ENCODE peak calls at places on chromosomes 1 and 21, in ten cellular contexts. S, I, D, U, Z, G, E, H, M and F are unnamed samples.

GRCh38 chr21:46307625-46308024 is 16.0 kb downstream of the C21orf58 start:
- DNase-seq in S (peak), I (no peak), D (no peak), U (no peak), Z (no peak), G (no peak), E (no peak), H (no peak), M (no peak), F (peak)

GRCh38 chr1:35451125-35451528 is 106.1 kb downstream of the KIAA0319L start:
- DNase-seq in S (peak), I (peak), D (peak), U (peak), Z (peak), G (peak), E (peak), H (peak), M (peak), F (no peak)

GRCh38 chr1:98333936-98334335 is 327.6 kb upstream of the SNX7 start:
- DNase-seq in S (no peak), I (no peak), D (no peak), U (no peak), Z (no peak), G (no peak), E (no peak), H (no peak), M (no peak), F (no peak)

GRCh38 chr21:44880762-44881585 is 7.5 kb upstream of the PTTG1IP start:
- DNase-seq in S (peak), I (no peak), D (no peak), U (peak), Z (no peak), G (peak), E (no peak), H (no peak), M (peak), F (peak)

GRCh38 chr1:41160498-41161110 is 81.5 kb downstream of the SCMH1 start:
- DNase-seq in S (no peak), I (no peak), D (no peak), U (no peak), Z (no peak), G (no peak), E (no peak), H (no peak), M (no peak), F (no peak)

GRCh38 chr1:35345439-35345981 is 77.0 kb downstream of the ZMYM4 start:
- DNase-seq in S (no peak), I (no peak), D (no peak), U (no peak), Z (no peak), G (peak), E (no peak), H (no peak), M (peak), F (no peak)

GRCh38 chr1:31595836-31596736 is 19.8 kb downstream of the TINAGL1 start:
- DNase-seq in S (no peak), I (peak), D (no peak), U (no peak), Z (peak), G (no peak), E (no peak), H (peak), M (no peak), F (no peak)

GRCh38 chr1:30907641-30908445 is 715 bp downstream of the SDC3 start:
- DNase-seq in S (no peak), I (no peak), D (no peak), U (no peak), Z (no peak), G (no peak), E (no peak), H (no peak), M (no peak), F (no peak)

GRCh38 chr1:19599810-19600209 is 44.3 kb upstream of the NBL1 start:
- DNase-seq in S (no peak), I (no peak), D (no peak), U (no peak), Z (no peak), G (no peak), E (no peak), H (no peak), M (no peak), F (no peak)

GRCh38 chr1:87513270-87513669 is 184.6 kb downstream of the LMO4 start:
- DNase-seq in S (no peak), I (no peak), D (no peak), U (no peak), Z (no peak), G (peak), E (no peak), H (no peak), M (peak), F (no peak)

GRCh38 chr1:22709891-22710687 is 550 bp upstream of the EPHB2 start:
- DNase-seq in S (peak), I (no peak), D (peak), U (no peak), Z (no peak), G (peak), E (peak), H (peak), M (peak), F (no peak)

GRCh38 chr1:73910466-73910865 is 287.5 kb downstream of the LRRIQ3 start:
- DNase-seq in S (no peak), I (no peak), D (no peak), U (peak), Z (no peak), G (no peak), E (no peak), H (no peak), M (no peak), F (no peak)

GRCh38 chr1:71603044-71603776 is 522.4 kb upstream of the ZRANB2 start:
- DNase-seq in S (no peak), I (no peak), D (no peak), U (no peak), Z (no peak), G (no peak), E (no peak), H (no peak), M (no peak), F (no peak)

GRCh38 chr1:173628888-173629287 is 6.2 kb upstream of the TEX50 start:
- DNase-seq in S (no peak), I (no peak), D (no peak), U (no peak), Z (no peak), G (no peak), E (no peak), H (no peak), M (peak), F (no peak)

GRCh38 chr1:162535501-162535900 is 26.0 kb upstream of the UAP1 start:
- DNase-seq in S (no peak), I (no peak), D (no peak), U (no peak), Z (no peak), G (no peak), E (no peak), H (no peak), M (no peak), F (peak)

GRCh38 chr1:162536511-162536910 is 25.0 kb upstream of the UAP1 start:
- DNase-seq in S (no peak), I (no peak), D (no peak), U (no peak), Z (no peak), G (peak), E (no peak), H (no peak), M (peak), F (peak)

GRCh38 chr1:162541619-162542141 is 19.8 kb upstream of the UAP1 start:
- DNase-seq in S (no peak), I (no peak), D (no peak), U (peak), Z (no peak), G (peak), E (peak), H (peak), M (peak), F (peak)

GRCh38 chr1:162537216-162537615 is 24.3 kb upstream of the UAP1 start:
- DNase-seq in S (no peak), I (no peak), D (no peak), U (no peak), Z (no peak), G (no peak), E (no peak), H (no peak), M (no peak), F (no peak)

GRCh38 chr1:162538815-162539431 is 22.6 kb upstream of the UAP1 start:
- DNase-seq in S (no peak), I (no peak), D (no peak), U (peak), Z (no peak), G (peak), E (no peak), H (no peak), M (peak), F (peak)
- TF ChIP-seq CTCF in S (no peak), I (no peak), D (no peak), U (no peak), Z (no peak), G (no peak), E (no peak), H (no peak), M (no peak), F (no peak)

DNA sequence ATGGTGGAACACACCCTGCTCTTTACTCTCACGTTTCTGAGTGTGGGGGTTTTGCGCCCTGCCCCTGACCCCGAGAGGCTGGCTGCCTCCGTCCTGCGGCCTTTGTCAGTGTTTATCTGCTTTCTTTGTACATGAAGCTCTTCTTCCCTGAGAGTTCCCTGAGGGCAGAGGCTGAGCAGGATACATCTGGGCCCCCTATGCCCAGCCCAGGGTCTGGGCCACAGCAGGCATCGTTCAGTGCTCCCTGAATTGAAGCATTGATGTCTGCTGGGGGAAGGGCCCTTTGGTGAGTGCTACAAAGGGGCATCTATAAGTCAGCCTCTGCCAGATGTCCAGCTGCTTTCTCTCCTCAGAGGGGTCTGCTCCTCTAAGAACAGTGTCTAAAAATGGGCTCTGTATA is 2.1 kb downstream of the HEYL start:
- DNase-seq in S (no peak), I (no peak), D (no peak), U (no peak), Z (no peak), G (no peak), E (no peak), H (no peak), M (no peak), F (no peak)
- H3K4me3 ChIP-seq in S (no peak), I (no peak), D (peak), U (no peak), Z (peak), G (no peak), E (no peak), H (peak), M (no peak), F (no peak)

DNA sequence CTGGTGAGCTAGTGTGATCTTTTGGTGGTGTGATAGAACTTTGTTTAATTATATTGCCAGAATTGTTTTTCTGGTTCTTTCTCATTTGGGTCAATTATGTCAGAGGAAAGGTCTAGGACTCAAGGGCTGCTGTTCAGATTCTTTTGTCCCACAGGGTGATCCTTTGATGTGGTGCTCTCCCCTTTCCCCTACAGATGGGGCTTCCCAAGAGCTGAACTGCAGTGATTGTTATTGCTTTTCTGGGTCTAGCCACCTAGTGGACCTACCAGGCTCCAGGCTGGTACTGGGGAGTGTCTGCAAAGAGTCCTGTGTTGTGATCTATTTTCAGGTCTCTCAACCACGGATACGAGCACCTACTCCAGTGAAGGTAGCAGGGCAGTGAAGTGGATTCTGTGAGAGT is 25.9 kb upstream of the CD84 start:
- DNase-seq in S (peak), I (no peak), D (no peak), U (no peak), Z (no peak), G (no peak), E (no peak), H (no peak), M (no peak), F (no peak)
- TF ChIP-seq CTCF in S (peak), I (no peak), D (no peak), U (no peak), Z (no peak), G (no peak), E (no peak), H (no peak), M (no peak), F (no peak)

GRCh38 chr1:10213186-10213585 is 2.8 kb downstream of the KIF1B start:
- DNase-seq in S (no peak), I (no peak), D (no peak), U (no peak), Z (no peak), G (no peak), E (no peak), H (no peak), M (no peak), F (no peak)
- H3K4me3 ChIP-seq in S (no peak), I (no peak), D (peak), U (no peak), Z (no peak), G (no peak), E (no peak), H (no peak), M (no peak), F (no peak)

DNA sequence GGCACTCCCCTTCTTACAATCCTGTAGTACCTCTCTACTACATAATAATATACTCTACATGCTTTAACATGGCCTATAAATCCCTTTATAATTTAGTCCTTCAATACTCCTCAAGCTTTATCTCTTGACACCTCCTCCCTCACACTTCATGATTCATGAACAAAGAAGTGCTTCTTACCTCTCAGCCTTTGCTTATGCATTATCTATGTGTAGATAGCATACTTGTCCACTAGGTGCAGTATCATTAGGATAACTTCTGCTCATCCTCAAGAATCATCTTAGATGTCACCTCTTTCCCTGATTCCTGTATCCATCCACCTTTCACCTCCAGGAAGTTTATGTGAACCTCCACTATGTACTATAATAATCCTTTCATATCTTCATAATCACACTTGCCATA is 74.4 kb downstream of the COL24A1 start:
- DNase-seq in S (no peak), I (no peak), D (no peak), U (no peak), Z (no peak), G (no peak), E (no peak), H (no peak), M (no peak), F (no peak)
- TF ChIP-seq CTCF in S (no peak), I (no peak), D (no peak), U (peak), Z (no peak), G (no peak), E (no peak), H (no peak), M (peak), F (peak)

DNA sequence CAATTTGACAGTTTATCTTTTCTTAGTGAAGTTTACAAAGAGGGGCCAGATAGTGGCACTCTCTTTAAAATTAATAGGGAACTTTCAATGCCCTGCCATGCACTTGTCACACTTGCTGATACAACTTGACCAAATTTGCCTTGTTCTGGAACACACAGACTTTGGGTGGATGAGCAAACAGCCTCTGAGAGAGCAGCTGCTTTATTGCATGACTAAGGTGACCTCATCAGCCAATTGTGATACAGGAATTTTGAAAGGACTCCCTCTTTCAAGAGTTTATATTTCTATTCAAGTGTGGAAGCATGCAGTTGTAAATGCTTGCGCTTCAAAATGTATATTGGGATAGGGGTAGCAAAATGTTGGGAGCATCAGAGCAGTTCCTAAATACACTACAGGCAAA is 2.1 kb upstream of the RGS1 start:
- DNase-seq in S (no peak), I (no peak), D (no peak), U (no peak), Z (no peak), G (peak), E (no peak), H (no peak), M (no peak), F (no peak)
- H3K4me3 ChIP-seq in S (no peak), I (no peak), D (no peak), U (no peak), Z (no peak), G (no peak), E (no peak), H (no peak), M (no peak), F (no peak)